ENCODE peak calls at places on chromosomes 13 and 19, in seven cellular contexts. One of them, this sample, is unnamed.

GRCh38 chr13:114259374-114259773 is 22.0 kb upstream of the UPF3A start:
- DNase-seq in body of pancreas: no peak
- DNase-seq in endodermal cell: no peak
- DNase-seq in left ventricle myocardium inferior: no peak
- DNase-seq in AG04450: no peak
- DNase-seq in tibial nerve: no peak
- DNase-seq in brain microvascular endothelial cell: no peak
- DNase-seq in this sample: no peak

GRCh38 chr19:22426901-22427300 is 4.8 kb upstream of the ZNF98 start:
- DNase-seq in body of pancreas: no peak
- DNase-seq in endodermal cell: no peak
- DNase-seq in left ventricle myocardium inferior: no peak
- DNase-seq in AG04450: no peak
- DNase-seq in tibial nerve: no peak
- DNase-seq in brain microvascular endothelial cell: no peak
- DNase-seq in this sample: no peak

GRCh38 chr19:41226053-41226873 is 7.2 kb downstream of the AXL start:
- DNase-seq in body of pancreas: peak; percentile 71
- DNase-seq in endodermal cell: peak; percentile 87
- DNase-seq in left ventricle myocardium inferior: peak; percentile 65
- DNase-seq in AG04450: peak; percentile 85
- DNase-seq in tibial nerve: peak; percentile 47
- DNase-seq in brain microvascular endothelial cell: peak; percentile 66
- DNase-seq in this sample: peak; percentile 67

GRCh38 chr13:71378992-71379905 is 487.8 kb downstream of the DACH1 start:
- DNase-seq in body of pancreas: no peak
- DNase-seq in endodermal cell: no peak
- DNase-seq in left ventricle myocardium inferior: no peak
- DNase-seq in AG04450: no peak
- DNase-seq in tibial nerve: no peak
- DNase-seq in brain microvascular endothelial cell: no peak
- DNase-seq in this sample: no peak

GRCh38 chr19:51807111-51807701 is 12.2 kb downstream of the FPR3 start:
- DNase-seq in body of pancreas: peak; percentile 13
- DNase-seq in endodermal cell: peak; percentile 73
- DNase-seq in left ventricle myocardium inferior: no peak
- DNase-seq in AG04450: no peak
- DNase-seq in tibial nerve: no peak
- DNase-seq in brain microvascular endothelial cell: peak; percentile 21
- DNase-seq in this sample: no peak

GRCh38 chr13:81025091-81025490 is 684.2 kb upstream of the SPRY2 start:
- DNase-seq in body of pancreas: no peak
- DNase-seq in endodermal cell: no peak
- DNase-seq in left ventricle myocardium inferior: no peak
- DNase-seq in AG04450: no peak
- DNase-seq in tibial nerve: no peak
- DNase-seq in brain microvascular endothelial cell: no peak
- DNase-seq in this sample: no peak

GRCh38 chr19:3599776-3600183 is 6.9 kb downstream of the TBXA2R start:
- DNase-seq in body of pancreas: no peak
- DNase-seq in endodermal cell: peak; percentile 81
- DNase-seq in left ventricle myocardium inferior: no peak
- DNase-seq in AG04450: no peak
- DNase-seq in tibial nerve: no peak
- DNase-seq in brain microvascular endothelial cell: no peak
- DNase-seq in this sample: no peak

GRCh38 chr13:89688908-89689307 is 1658.6 kb upstream of the MIR17HG start:
- DNase-seq in body of pancreas: peak; percentile 12
- DNase-seq in endodermal cell: no peak
- DNase-seq in left ventricle myocardium inferior: peak; percentile 34
- DNase-seq in AG04450: no peak
- DNase-seq in tibial nerve: no peak
- DNase-seq in brain microvascular endothelial cell: no peak
- DNase-seq in this sample: no peak

DNA sequence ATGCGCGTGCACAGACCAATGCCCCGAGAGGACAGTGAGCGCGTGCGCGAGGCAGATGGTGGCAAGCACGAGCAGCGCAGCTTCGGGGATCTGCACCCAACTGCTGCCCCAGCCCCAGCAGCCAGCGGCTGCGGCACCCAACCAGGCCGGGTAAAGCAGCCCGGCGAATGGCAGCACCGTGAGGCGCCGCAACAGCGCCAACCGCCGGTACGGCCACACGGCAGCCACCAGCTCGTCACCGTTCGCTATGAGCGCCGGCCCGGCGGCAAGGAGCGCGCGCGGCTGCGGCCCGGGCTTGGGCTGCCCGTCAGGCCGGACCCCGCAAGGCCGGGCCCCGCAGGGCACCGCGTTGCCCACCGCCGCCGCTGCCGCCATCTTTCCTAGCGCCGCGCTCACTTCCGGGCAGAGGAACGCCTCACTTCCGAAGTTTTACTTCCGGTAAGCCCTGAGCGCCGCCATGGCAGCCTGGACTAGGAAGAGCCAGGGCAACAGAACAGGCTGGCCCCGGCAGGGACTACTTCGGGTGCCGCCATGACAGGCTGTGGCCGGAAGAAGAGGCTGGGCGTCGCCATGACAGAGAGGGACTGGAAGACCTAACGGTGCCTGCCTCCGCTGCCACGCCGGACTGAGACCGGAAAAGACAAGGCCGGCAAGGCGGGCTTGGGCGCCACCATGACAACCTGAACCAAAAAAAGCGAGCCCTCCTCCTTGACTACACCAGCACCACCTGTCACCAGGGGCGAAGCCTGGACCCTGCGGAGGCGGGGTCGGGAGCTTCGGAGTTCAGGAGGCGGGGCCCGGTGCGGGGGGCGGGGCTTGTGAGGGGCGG is at the start of gene ATP13A1:
- DNase-seq in body of pancreas: peak; percentile 98
- DNase-seq in endodermal cell: peak; percentile 98
- DNase-seq in left ventricle myocardium inferior: peak; percentile 95
- DNase-seq in AG04450: peak; percentile 94
- DNase-seq in tibial nerve: peak; percentile 91
- DNase-seq in brain microvascular endothelial cell: peak; percentile 92
- DNase-seq in this sample: peak; percentile 83
- TF ChIP-seq CTCF in body of pancreas: no peak
- TF ChIP-seq CTCF in endodermal cell: peak; percentile 50
- TF ChIP-seq CTCF in left ventricle myocardium inferior: peak; percentile 42
- TF ChIP-seq CTCF in AG04450: no peak
- TF ChIP-seq CTCF in tibial nerve: peak; percentile 46
- TF ChIP-seq CTCF in brain microvascular endothelial cell: peak; percentile 13
- TF ChIP-seq CTCF in this sample: no peak

DNA sequence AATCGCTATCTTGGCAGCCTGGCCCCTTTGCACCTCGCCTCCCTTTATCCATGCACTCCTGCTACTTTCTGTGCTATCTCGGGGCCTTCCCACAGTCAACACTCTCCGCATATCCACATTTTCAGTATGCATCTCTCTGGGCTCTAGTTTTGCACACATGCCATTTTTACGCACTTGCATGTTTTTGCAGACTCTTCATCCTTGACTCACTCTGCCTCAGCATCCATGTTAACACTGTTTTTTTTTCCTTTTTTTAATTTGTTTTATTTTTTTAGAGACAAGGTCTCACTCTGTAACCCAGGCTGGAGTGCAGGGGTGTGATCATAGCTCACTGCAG is 2.5 kb downstream of the MAMSTR start:
- DNase-seq in body of pancreas: no peak
- DNase-seq in endodermal cell: no peak
- DNase-seq in left ventricle myocardium inferior: no peak
- DNase-seq in AG04450: no peak
- DNase-seq in tibial nerve: no peak
- DNase-seq in brain microvascular endothelial cell: no peak
- DNase-seq in this sample: no peak
- H3K4me3 ChIP-seq in body of pancreas: no peak overlapping the region
- H3K4me3 ChIP-seq in endodermal cell: no peak overlapping the region
- H3K4me3 ChIP-seq in left ventricle myocardium inferior: peak overlapping the region; percentile 77
- H3K4me3 ChIP-seq in AG04450: peak overlapping the region; percentile 27
- H3K4me3 ChIP-seq in tibial nerve: peak overlapping the region; percentile 60
- H3K4me3 ChIP-seq in brain microvascular endothelial cell: peak overlapping the region; percentile 38
- H3K4me3 ChIP-seq in this sample: peak overlapping the region; percentile 30

GRCh38 chr19:29528350-29528945 is 2.7 kb downstream of the VSTM2B start:
- DNase-seq in body of pancreas: peak; percentile 32
- DNase-seq in endodermal cell: peak; percentile 94
- DNase-seq in left ventricle myocardium inferior: peak; percentile 51
- DNase-seq in AG04450: peak; percentile 7
- DNase-seq in tibial nerve: peak; percentile 39
- DNase-seq in brain microvascular endothelial cell: peak; percentile 47
- DNase-seq in this sample: no peak
- TF ChIP-seq CTCF in body of pancreas: peak; percentile 42
- TF ChIP-seq CTCF in endodermal cell: peak; percentile 95
- TF ChIP-seq CTCF in left ventricle myocardium inferior: peak; percentile 81
- TF ChIP-seq CTCF in AG04450: peak; percentile 73
- TF ChIP-seq CTCF in tibial nerve: peak; percentile 67
- TF ChIP-seq CTCF in brain microvascular endothelial cell: peak; percentile 77
- TF ChIP-seq CTCF in this sample: peak; percentile 72

GRCh38 chr19:35293733-35294309 is 1.9 kb downstream of the MAG start:
- DNase-seq in body of pancreas: no peak
- DNase-seq in endodermal cell: peak; percentile 76
- DNase-seq in left ventricle myocardium inferior: no peak
- DNase-seq in AG04450: no peak
- DNase-seq in tibial nerve: no peak
- DNase-seq in brain microvascular endothelial cell: no peak
- DNase-seq in this sample: no peak
- H3K4me3 ChIP-seq in body of pancreas: no peak overlapping the region
- H3K4me3 ChIP-seq in endodermal cell: no peak overlapping the region
- H3K4me3 ChIP-seq in left ventricle myocardium inferior: no peak overlapping the region
- H3K4me3 ChIP-seq in AG04450: no peak overlapping the region
- H3K4me3 ChIP-seq in tibial nerve: peak overlapping the region; percentile 46
- H3K4me3 ChIP-seq in brain microvascular endothelial cell: no peak overlapping the region
- H3K4me3 ChIP-seq in this sample: no peak overlapping the region